ENCODE peak calls at places on chromosome 13, in seven cellular contexts. One of them, this sample, is unnamed.

GRCh38 chr13:98523455-98524102 is 53.3 kb downstream of the STK24 start:
- DNase-seq in A549: no peak
- DNase-seq in tibial nerve: no peak
- DNase-seq in K562: no peak
- DNase-seq in HepG2: no peak
- DNase-seq in H1: no peak
- DNase-seq in transverse colon: no peak
- DNase-seq in this sample: no peak

GRCh38 chr13:46896346-46897138 is at the start of gene HTR2A:
- DNase-seq in A549: no peak
- DNase-seq in tibial nerve: no peak
- DNase-seq in K562: no peak
- DNase-seq in HepG2: no peak
- DNase-seq in H1: no peak
- DNase-seq in transverse colon: no peak
- DNase-seq in this sample: no peak

GRCh38 chr13:46801831-46802230 is 4.9 kb upstream of the ESD start:
- DNase-seq in A549: no peak
- DNase-seq in tibial nerve: no peak
- DNase-seq in K562: no peak
- DNase-seq in HepG2: no peak
- DNase-seq in H1: no peak
- DNase-seq in transverse colon: no peak
- DNase-seq in this sample: no peak

GRCh38 chr13:49443327-49443688 is 556 bp downstream of the CAB39L start:
- DNase-seq in A549: peak; percentile 14
- DNase-seq in tibial nerve: no peak
- DNase-seq in K562: peak; percentile 19
- DNase-seq in HepG2: peak; percentile 40
- DNase-seq in H1: no peak
- DNase-seq in transverse colon: no peak
- DNase-seq in this sample: peak; percentile 42

GRCh38 chr13:41222259-41222852 is 28.0 kb upstream of the KBTBD7 start:
- DNase-seq in A549: peak; percentile 48
- DNase-seq in tibial nerve: peak; percentile 77
- DNase-seq in K562: peak; percentile 58
- DNase-seq in HepG2: peak; percentile 50
- DNase-seq in H1: peak; percentile 62
- DNase-seq in transverse colon: peak; percentile 44
- DNase-seq in this sample: peak; percentile 62

GRCh38 chr13:60538566-60538965 is 141.5 kb downstream of the TDRD3 start:
- DNase-seq in A549: no peak
- DNase-seq in tibial nerve: no peak
- DNase-seq in K562: no peak
- DNase-seq in HepG2: no peak
- DNase-seq in H1: no peak
- DNase-seq in transverse colon: no peak
- DNase-seq in this sample: no peak

GRCh38 chr13:88051746-88052482 is 380.7 kb downstream of the SLITRK5 start:
- DNase-seq in A549: no peak
- DNase-seq in tibial nerve: no peak
- DNase-seq in K562: no peak
- DNase-seq in HepG2: no peak
- DNase-seq in H1: no peak
- DNase-seq in transverse colon: no peak
- DNase-seq in this sample: no peak

GRCh38 chr13:72141845-72142470 is 275.0 kb upstream of the DACH1 start:
- DNase-seq in A549: no peak
- DNase-seq in tibial nerve: no peak
- DNase-seq in K562: no peak
- DNase-seq in HepG2: no peak
- DNase-seq in H1: no peak
- DNase-seq in transverse colon: no peak
- DNase-seq in this sample: no peak

GRCh38 chr13:34863360-34864135 is 78.5 kb upstream of the NBEA start:
- DNase-seq in A549: peak; percentile 75
- DNase-seq in tibial nerve: no peak
- DNase-seq in K562: no peak
- DNase-seq in HepG2: peak; percentile 3
- DNase-seq in H1: no peak
- DNase-seq in transverse colon: no peak
- DNase-seq in this sample: no peak

GRCh38 chr13:48579167-48579918 is 46.5 kb upstream of the RCBTB2 start:
- DNase-seq in A549: no peak
- DNase-seq in tibial nerve: no peak
- DNase-seq in K562: no peak
- DNase-seq in HepG2: no peak
- DNase-seq in H1: no peak
- DNase-seq in transverse colon: peak; percentile 18
- DNase-seq in this sample: no peak

GRCh38 chr13:87128006-87128405 is 543.2 kb upstream of the SLITRK5 start:
- DNase-seq in A549: no peak
- DNase-seq in tibial nerve: no peak
- DNase-seq in K562: no peak
- DNase-seq in HepG2: no peak
- DNase-seq in H1: no peak
- DNase-seq in transverse colon: no peak
- DNase-seq in this sample: no peak

GRCh38 chr13:47252627-47253026 is 355.8 kb upstream of the HTR2A start:
- DNase-seq in A549: no peak
- DNase-seq in tibial nerve: no peak
- DNase-seq in K562: no peak
- DNase-seq in HepG2: no peak
- DNase-seq in H1: no peak
- DNase-seq in transverse colon: no peak
- DNase-seq in this sample: no peak

GRCh38 chr13:85497652-85498051 is 301.6 kb downstream of the SLITRK6 start:
- DNase-seq in A549: peak; percentile 48
- DNase-seq in tibial nerve: no peak
- DNase-seq in K562: no peak
- DNase-seq in HepG2: no peak
- DNase-seq in H1: no peak
- DNase-seq in transverse colon: no peak
- DNase-seq in this sample: no peak

GRCh38 chr13:46633416-46633815 is 80.4 kb downstream of the LRCH1 start:
- DNase-seq in A549: peak; percentile 47
- DNase-seq in tibial nerve: no peak
- DNase-seq in K562: no peak
- DNase-seq in HepG2: peak; percentile 12
- DNase-seq in H1: no peak
- DNase-seq in transverse colon: no peak
- DNase-seq in this sample: no peak

GRCh38 chr13:33999830-34000605 is 182.1 kb downstream of the RFC3 start:
- DNase-seq in A549: no peak
- DNase-seq in tibial nerve: no peak
- DNase-seq in K562: no peak
- DNase-seq in HepG2: no peak
- DNase-seq in H1: no peak
- DNase-seq in transverse colon: no peak
- DNase-seq in this sample: no peak

GRCh38 chr13:58884353-58884752 is 1252.8 kb downstream of the PCDH17 start:
- DNase-seq in A549: no peak
- DNase-seq in tibial nerve: no peak
- DNase-seq in K562: no peak
- DNase-seq in HepG2: no peak
- DNase-seq in H1: no peak
- DNase-seq in transverse colon: no peak
- DNase-seq in this sample: no peak

GRCh38 chr13:44768775-44769578 is 192.8 kb upstream of the TSC22D1 start:
- DNase-seq in A549: no peak
- DNase-seq in tibial nerve: no peak
- DNase-seq in K562: no peak
- DNase-seq in HepG2: no peak
- DNase-seq in H1: no peak
- DNase-seq in transverse colon: no peak
- DNase-seq in this sample: no peak

GRCh38 chr13:95193509-95194230 is 107.6 kb downstream of the ABCC4 start:
- DNase-seq in A549: no peak
- DNase-seq in tibial nerve: no peak
- DNase-seq in K562: no peak
- DNase-seq in HepG2: peak; percentile 8
- DNase-seq in H1: no peak
- DNase-seq in transverse colon: no peak
- DNase-seq in this sample: no peak

GRCh38 chr13:99969934-99970760 is 1.4 kb downstream of the ZIC5 start:
- DNase-seq in A549: peak; percentile 83
- DNase-seq in tibial nerve: no peak
- DNase-seq in K562: peak; percentile 82
- DNase-seq in HepG2: peak; percentile 57
- DNase-seq in H1: peak; percentile 76
- DNase-seq in transverse colon: no peak
- DNase-seq in this sample: no peak

GRCh38 chr13:98591721-98592352 is 14.9 kb upstream of the STK24 start:
- DNase-seq in A549: no peak
- DNase-seq in tibial nerve: no peak
- DNase-seq in K562: no peak
- DNase-seq in HepG2: no peak
- DNase-seq in H1: no peak
- DNase-seq in transverse colon: no peak
- DNase-seq in this sample: no peak

GRCh38 chr13:89199138-89199537 is 1528.0 kb downstream of the SLITRK5 start:
- DNase-seq in A549: no peak
- DNase-seq in tibial nerve: no peak
- DNase-seq in K562: no peak
- DNase-seq in HepG2: no peak
- DNase-seq in H1: no peak
- DNase-seq in transverse colon: no peak
- DNase-seq in this sample: no peak

GRCh38 chr13:36431204-36432105 is 840 bp upstream of the CCNA1 start:
- DNase-seq in A549: no peak
- DNase-seq in tibial nerve: no peak
- DNase-seq in K562: no peak
- DNase-seq in HepG2: no peak
- DNase-seq in H1: no peak
- DNase-seq in transverse colon: no peak
- DNase-seq in this sample: no peak
- TF ChIP-seq EP300 in A549: no peak
- TF ChIP-seq EP300 in tibial nerve: no peak
- TF ChIP-seq EP300 in K562: no peak
- TF ChIP-seq EP300 in HepG2: no peak
- TF ChIP-seq EP300 in H1: no peak
- TF ChIP-seq EP300 in transverse colon: no peak
- TF ChIP-seq EP300 in this sample: no peak

GRCh38 chr13:67235265-67235664 is 5.1 kb upstream of the PCDH9 start:
- DNase-seq in A549: no peak
- DNase-seq in tibial nerve: no peak
- DNase-seq in K562: no peak
- DNase-seq in HepG2: no peak
- DNase-seq in H1: no peak
- DNase-seq in transverse colon: no peak
- DNase-seq in this sample: peak; percentile 56

GRCh38 chr13:67238277-67238859 is 8.2 kb upstream of the PCDH9 start:
- DNase-seq in A549: no peak
- DNase-seq in tibial nerve: no peak
- DNase-seq in K562: peak; percentile 31
- DNase-seq in HepG2: peak; percentile 16
- DNase-seq in H1: no peak
- DNase-seq in transverse colon: no peak
- DNase-seq in this sample: peak; percentile 19

GRCh38 chr13:67238861-67239260 is 8.7 kb upstream of the PCDH9 start:
- DNase-seq in A549: no peak
- DNase-seq in tibial nerve: no peak
- DNase-seq in K562: no peak
- DNase-seq in HepG2: no peak
- DNase-seq in H1: no peak
- DNase-seq in transverse colon: no peak
- DNase-seq in this sample: no peak
- TF ChIP-seq EP300 in A549: no peak
- TF ChIP-seq EP300 in tibial nerve: no peak
- TF ChIP-seq EP300 in K562: no peak
- TF ChIP-seq EP300 in HepG2: no peak
- TF ChIP-seq EP300 in H1: no peak
- TF ChIP-seq EP300 in transverse colon: no peak
- TF ChIP-seq EP300 in this sample: no peak

DNA sequence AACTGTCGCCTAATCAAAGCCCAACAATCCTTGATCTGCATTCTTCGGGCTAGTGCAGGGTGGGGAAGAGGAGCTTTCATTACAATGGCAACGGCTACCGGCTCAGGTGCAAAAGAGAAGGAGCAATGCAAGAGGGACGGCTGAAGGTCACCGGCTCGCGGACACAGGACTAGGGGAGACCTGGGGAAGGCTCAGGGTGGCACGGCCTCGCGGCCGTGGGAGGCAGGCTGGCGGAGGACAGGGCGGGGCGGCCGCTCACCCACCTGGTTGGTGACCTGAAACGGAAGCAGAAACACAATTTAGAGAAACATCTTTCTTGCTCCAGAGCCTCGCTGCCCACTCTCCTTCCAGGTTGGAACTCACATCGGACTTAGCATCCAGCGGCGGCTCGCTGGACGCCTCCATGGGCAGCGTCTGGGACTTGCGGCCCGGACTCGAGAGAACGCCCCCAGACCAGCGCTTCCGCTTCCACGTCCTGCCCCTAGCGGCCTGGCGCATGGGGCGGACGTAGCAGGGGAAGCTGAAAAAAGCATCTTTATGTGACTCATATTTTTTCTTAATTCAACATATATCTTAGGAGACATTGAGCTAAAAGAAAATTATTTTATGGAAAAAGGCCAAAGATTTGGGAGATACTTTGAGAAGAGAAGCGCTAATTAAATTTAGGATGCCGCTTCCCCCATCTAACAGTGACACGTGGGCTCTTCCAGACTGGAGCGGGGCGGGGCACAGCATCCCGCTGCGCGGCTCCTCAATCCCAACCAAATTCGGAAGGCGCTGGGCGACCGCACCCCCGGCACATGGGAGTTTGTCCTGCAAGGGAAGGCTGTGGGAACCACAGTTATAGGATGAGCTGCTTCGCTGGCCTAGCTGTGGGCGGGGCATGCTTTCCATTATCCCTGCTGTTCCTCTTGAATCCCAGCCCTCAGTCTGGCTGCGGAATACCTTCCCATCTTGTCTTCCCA is at the start of gene COMMD6:
- DNase-seq in A549: peak; percentile 93
- DNase-seq in tibial nerve: peak; percentile 46
- DNase-seq in K562: peak; percentile 83
- DNase-seq in HepG2: peak; percentile 72
- DNase-seq in H1: peak; percentile 92
- DNase-seq in transverse colon: peak; percentile 77
- DNase-seq in this sample: peak; percentile 91
- TF ChIP-seq EP300 in A549: no peak
- TF ChIP-seq EP300 in tibial nerve: peak; percentile 75
- TF ChIP-seq EP300 in K562: no peak
- TF ChIP-seq EP300 in HepG2: no peak
- TF ChIP-seq EP300 in H1: peak; percentile 97
- TF ChIP-seq EP300 in transverse colon: no peak
- TF ChIP-seq EP300 in this sample: no peak

DNA sequence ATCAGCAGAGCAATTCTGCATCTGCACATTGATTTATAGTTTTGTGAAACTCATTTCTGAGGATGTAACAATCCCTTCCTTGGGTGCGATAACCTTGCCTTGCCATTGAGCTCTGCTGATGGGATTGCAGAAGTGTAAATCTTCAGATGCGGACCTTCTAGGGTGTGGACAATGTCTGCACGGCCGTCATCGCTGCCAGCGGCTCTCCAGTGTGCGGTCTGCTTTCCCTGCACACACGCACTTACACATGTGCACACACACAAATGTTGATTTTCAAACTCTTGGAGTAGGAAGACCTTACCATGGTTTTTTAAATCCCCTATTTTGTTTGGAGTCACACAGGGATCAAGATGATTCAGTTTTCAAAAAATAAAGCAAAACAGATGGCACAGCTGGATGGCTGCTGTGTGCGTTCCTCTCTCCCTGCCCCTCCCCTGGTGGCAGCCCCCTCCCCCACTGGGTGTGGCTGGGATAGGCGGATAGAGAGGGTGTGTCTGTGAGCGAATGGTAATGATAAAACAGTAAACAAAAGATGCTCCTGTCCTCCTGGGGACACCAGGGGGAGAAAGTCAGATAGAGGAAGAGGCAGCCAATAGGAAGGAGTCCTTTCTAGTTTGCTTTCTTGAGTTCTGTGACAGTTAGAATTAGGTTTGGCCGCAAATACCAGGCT is 6.3 kb downstream of the TMEM255B start:
- DNase-seq in A549: no peak
- DNase-seq in tibial nerve: no peak
- DNase-seq in K562: no peak
- DNase-seq in HepG2: no peak
- DNase-seq in H1: no peak
- DNase-seq in transverse colon: no peak
- DNase-seq in this sample: no peak
- TF ChIP-seq EP300 in A549: no peak
- TF ChIP-seq EP300 in tibial nerve: no peak
- TF ChIP-seq EP300 in K562: no peak
- TF ChIP-seq EP300 in HepG2: no peak
- TF ChIP-seq EP300 in H1: no peak
- TF ChIP-seq EP300 in transverse colon: no peak
- TF ChIP-seq EP300 in this sample: no peak

This sample was measured in SK-N-SH.